ENCODE peak calls at places on chromosomes 16 and 17, in four cellular contexts. A is foreskin fibroblast, Q is HFFc6, H is transverse colon. K is an unnamed sample.
A peak's percentile ranks its signal among the peaks of the same experiment; 100 is the strongest.

GRCh38 chr17:28469376-28469775 is 4.1 kb upstream of the SLC13A2 start:
- DNase-seq in A (no peak), Q (no peak), H (no peak), K (no peak)

GRCh38 chr16:66950437-66950836 is 10.6 kb upstream of the CES3 start:
- DNase-seq in A (no peak), Q (no peak), H (no peak), K (no peak)

GRCh38 chr16:4649744-4650442 is 25.3 kb downstream of the MGRN1 start:
- DNase-seq in A (no peak), Q (no peak), H (no peak), K (no peak)

GRCh38 chr16:87635541-87636049 is 33.3 kb downstream of the JPH3 start:
- DNase-seq in A (peak; percentile 17), Q (peak; percentile 5), H (peak; percentile 66), K (peak; percentile 84)

GRCh38 chr16:19604911-19605310 is 49.4 kb downstream of the VPS35L start:
- DNase-seq in A (no peak), Q (no peak), H (no peak), K (no peak)

GRCh38 chr17:68298601-68299000 is 7.3 kb downstream of the ARSG start:
- DNase-seq in A (no peak), Q (no peak), H (no peak), K (no peak)

GRCh38 chr16:53052519-53053501 is at the start of gene CHD9NB:
- DNase-seq in A (peak; percentile 91), Q (peak; percentile 93), H (peak; percentile 75), K (peak; percentile 78)

GRCh38 chr17:338442-339192 is 14.0 kb downstream of the RPH3AL start:
- DNase-seq in A (no peak), Q (no peak), H (peak; percentile 28), K (no peak)

GRCh38 chr17:63911657-63912100 is 621 bp upstream of the CSHL1 start:
- DNase-seq in A (no peak), Q (no peak), H (peak; percentile 44), K (peak; percentile 54)

GRCh38 chr16:87583453-87584131 is 18.7 kb upstream of the JPH3 start:
- DNase-seq in A (peak; percentile 17), Q (peak; percentile 22), H (no peak), K (no peak)

GRCh38 chr17:78883533-78884131 is 19.4 kb downstream of the CEP295NL start:
- DNase-seq in A (peak; percentile 98), Q (peak; percentile 96), H (peak; percentile 58), K (peak; percentile 83)

GRCh38 chr16:64356267-64356666 is 765.6 kb downstream of the CDH11 start:
- DNase-seq in A (peak; percentile 80), Q (peak; percentile 89), H (no peak), K (no peak)

GRCh38 chr17:64509179-64509578 is 2.4 kb downstream of the CEP95 start:
- DNase-seq in A (no peak), Q (no peak), H (no peak), K (no peak)

GRCh38 chr16:48350716-48351115 is 34.5 kb downstream of the SIAH1 start:
- DNase-seq in A (no peak), Q (no peak), H (no peak), K (no peak)

GRCh38 chr16:75022567-75022966 is 23.7 kb downstream of the ZNRF1 start:
- DNase-seq in A (no peak), Q (no peak), H (no peak), K (no peak)

GRCh38 chr17:82105417-82105881 is 7.4 kb upstream of the FASN start:
- DNase-seq in A (no peak), Q (no peak), H (no peak), K (no peak)

GRCh38 chr16:75733305-75734141 is 7.2 kb upstream of the CPHXL start:
- DNase-seq in A (peak; percentile 41), Q (peak; percentile 58), H (no peak), K (no peak)

GRCh38 chr16:55030944-55031343 is 100.3 kb downstream of the IRX5 start:
- DNase-seq in A (no peak), Q (no peak), H (no peak), K (no peak)

GRCh38 chr17:32124985-32125847 is 17.1 kb upstream of the RHOT1 start:
- DNase-seq in A (no peak), Q (no peak), H (no peak), K (no peak)

GRCh38 chr16:47886631-47887415 is 269.0 kb downstream of the ABCC12 start:
- DNase-seq in A (no peak), Q (no peak), H (no peak), K (no peak)

GRCh38 chr17:37087683-37088082 is 138.9 kb downstream of the AATF start:
- DNase-seq in A (no peak), Q (no peak), H (no peak), K (no peak)

GRCh38 chr17:39671651-39672521 is 3.6 kb downstream of the PNMT start:
- DNase-seq in A (peak; percentile 25), Q (peak; percentile 11), H (peak; percentile 67), K (peak; percentile 100)

GRCh38 chr16:19183187-19183586 is 15.1 kb downstream of the SYT17 start:
- DNase-seq in A (no peak), Q (no peak), H (no peak), K (no peak)

GRCh38 chr16:3363793-3364192 is 8.1 kb downstream of the OR2C1 start:
- DNase-seq in A (no peak), Q (no peak), H (no peak), K (no peak)

GRCh38 chr16:68496689-68497088 is 42.4 kb upstream of the ZFP90 start:
- DNase-seq in A (no peak), Q (no peak), H (no peak), K (no peak)

GRCh38 chr16:72783716-72784320 is 264.1 kb downstream of the ZFHX3 start:
- DNase-seq in A (peak; percentile 33), Q (no peak), H (no peak), K (no peak)

GRCh38 chr16:30748634-30749445 is 615 bp downstream of the PHKG2 start:
- DNase-seq in A (peak; percentile 49), Q (peak; percentile 23), H (peak; percentile 58), K (peak; percentile 50)

GRCh38 chr17:2709173-2709661 is 2.3 kb downstream of the CLUH start:
- DNase-seq in A (no peak), Q (no peak), H (peak; percentile 85), K (peak; percentile 74)

GRCh38 chr16:16022683-16023064 is 73.3 kb downstream of the ABCC1 start:
- DNase-seq in A (no peak), Q (no peak), H (no peak), K (no peak)

GRCh38 chr16:27177031-27177774 is 26.1 kb upstream of the KDM8 start:
- DNase-seq in A (peak; percentile 69), Q (peak; percentile 82), H (no peak), K (no peak)
- TF ChIP-seq CTCF in A (no peak), Q (no peak), H (no peak), K (no peak)

DNA sequence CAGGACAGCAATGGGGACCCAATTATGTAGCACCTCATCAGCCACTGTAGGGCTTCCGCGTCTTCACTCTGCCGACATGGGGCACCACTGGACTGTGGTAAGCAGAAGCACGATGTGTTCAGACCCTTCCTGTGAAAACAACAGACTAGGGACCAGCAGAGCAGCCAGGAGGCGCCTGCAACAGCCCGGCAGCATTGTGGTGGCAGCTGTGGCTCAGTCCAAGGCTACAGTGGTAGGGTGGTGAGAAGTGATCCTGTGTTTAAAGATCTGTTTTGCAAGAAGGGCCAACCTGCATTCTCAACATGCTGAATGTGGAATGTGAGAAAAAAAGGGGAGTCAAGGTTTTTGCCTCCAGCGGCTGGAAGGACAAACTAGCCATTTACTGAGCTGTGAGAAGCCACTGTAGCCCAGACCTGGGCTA is 80.8 kb downstream of the GAS7 start:
- DNase-seq in A (no peak), Q (no peak), H (peak; percentile 18), K (no peak)
- TF ChIP-seq CTCF in A (no peak), Q (no peak), H (no peak), K (no peak)

GRCh38 chr16:17374668-17375255 is 96.0 kb downstream of the XYLT1 start:
- DNase-seq in A (no peak), Q (no peak), H (no peak), K (no peak)

GRCh38 chr16:17377360-17378324 is 93.1 kb downstream of the XYLT1 start:
- DNase-seq in A (no peak), Q (peak; percentile 22), H (no peak), K (no peak)

GRCh38 chr16:17373533-17373932 is 97.2 kb downstream of the XYLT1 start:
- DNase-seq in A (no peak), Q (no peak), H (no peak), K (no peak)

GRCh38 chr16:17372383-17372782 is 98.4 kb downstream of the XYLT1 start:
- DNase-seq in A (no peak), Q (no peak), H (no peak), K (no peak)

DNA sequence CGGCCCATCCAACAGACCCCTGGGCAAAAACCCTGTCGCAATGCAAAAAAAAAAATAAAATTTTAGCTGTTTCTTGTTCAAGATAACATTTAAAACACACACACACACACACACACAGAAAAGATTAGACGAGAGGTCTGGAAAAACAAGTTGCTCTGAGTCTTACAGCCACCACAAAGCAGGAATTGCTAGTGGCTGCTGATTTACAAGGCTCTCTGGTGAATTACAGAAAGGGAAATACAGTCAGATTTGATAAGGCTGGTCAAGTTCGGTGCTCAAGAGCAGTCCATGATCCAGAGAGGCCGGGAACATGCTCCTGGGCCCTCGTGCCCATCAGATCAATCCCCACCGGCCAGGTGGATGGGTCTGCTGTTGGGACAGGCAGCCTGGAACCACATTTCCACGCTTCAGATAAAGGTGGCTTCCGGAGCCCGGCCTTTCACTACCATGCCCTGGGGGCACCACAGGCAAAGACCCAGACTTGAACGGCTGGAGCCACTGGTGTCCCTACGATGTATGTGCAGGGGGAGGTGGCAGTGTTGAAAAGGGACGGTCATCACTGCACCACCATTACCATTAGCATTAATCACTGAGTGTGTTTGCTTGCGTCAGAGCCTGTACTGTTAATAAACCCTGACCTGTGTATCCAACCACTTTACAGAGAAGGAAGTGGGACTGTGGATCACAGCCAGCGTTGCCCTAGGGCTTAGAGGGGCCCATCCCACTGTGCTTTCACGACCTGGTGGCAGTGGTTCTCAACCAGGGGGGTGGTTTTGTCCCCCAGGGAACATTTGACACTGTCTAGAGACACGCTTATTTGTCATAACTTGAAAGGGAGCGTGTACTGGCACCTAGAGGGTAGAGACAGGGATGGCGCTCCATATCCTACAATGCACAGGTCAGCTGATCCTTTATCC is 95.1 kb downstream of the XYLT1 start:
- DNase-seq in A (no peak), Q (no peak), H (no peak), K (no peak)
- TF ChIP-seq CTCF in A (no peak), Q (no peak), H (no peak), K (no peak)

GRCh38 chr16:27179500-27180072 is 23.7 kb upstream of the KDM8 start:
- DNase-seq in A (peak; percentile 12), Q (peak; percentile 38), H (peak; percentile 92), K (peak; percentile 75)

GRCh38 chr16:27175888-27176287 is 27.4 kb upstream of the KDM8 start:
- DNase-seq in A (no peak), Q (no peak), H (no peak), K (no peak)

GRCh38 chr16:27181020-27181419 is 22.3 kb upstream of the KDM8 start:
- DNase-seq in A (no peak), Q (no peak), H (no peak), K (peak; percentile 14)
- TF ChIP-seq CTCF in A (no peak), Q (peak; percentile 19), H (no peak), K (no peak)

GRCh38 chr17:66676421-66676820 is 158.5 kb upstream of the CACNG5 start:
- DNase-seq in A (no peak), Q (no peak), H (peak; percentile 89), K (peak; percentile 89)

GRCh38 chr17:66677201-66677981 is 157.5 kb upstream of the CACNG5 start:
- DNase-seq in A (peak; percentile 83), Q (peak; percentile 80), H (no peak), K (no peak)

GRCh38 chr17:66675273-66675990 is 159.5 kb upstream of the CACNG5 start:
- DNase-seq in A (no peak), Q (no peak), H (no peak), K (no peak)

GRCh38 chr17:66678061-66678460 is 156.9 kb upstream of the CACNG5 start:
- DNase-seq in A (no peak), Q (no peak), H (no peak), K (no peak)

GRCh38 chr17:66675991-66676371 is 158.9 kb upstream of the CACNG5 start:
- DNase-seq in A (peak; percentile 82), Q (no peak), H (no peak), K (peak; percentile 10)
- TF ChIP-seq CTCF in A (no peak), Q (no peak), H (no peak), K (no peak)